ENCODE peak calls at places on chromosomes 16 and 17, in seven cellular contexts. K is kidney; C is right lobe of liver; D is CD8-positive, alpha-beta memory T cell; H is CD8-positive, alpha-beta T cell; J is naive thymus-derived CD4-positive, alpha-beta T cell; S is AG09309. Y is an unnamed sample.

GRCh38 chr17:17059301-17059890 is 17.1 kb downstream of the MPRIP start:
- DNase-seq in S (no peak), H (no peak), D (no peak), K (no peak), C (no peak), J (no peak), Y (no peak)

GRCh38 chr16:10368984-10369551 is 16.8 kb upstream of the ATF7IP2 start:
- DNase-seq in S (no peak), K (no peak), H (no peak), D (no peak), C (no peak), J (no peak), Y (no peak)

GRCh38 chr17:14724770-14725169 is 423.9 kb downstream of the HS3ST3B1 start:
- DNase-seq in D (no peak), S (no peak), H (no peak), K (no peak), J (no peak), C (no peak), Y (no peak)

GRCh38 chr17:44351961-44352921 is 7.1 kb downstream of the GRN start:
- DNase-seq in C (no peak), S (no peak), K (no peak), H (no peak), D (no peak), J (no peak), Y (no peak)

GRCh38 chr17:64413505-64413904 is 22.8 kb upstream of the PECAM1 start:
- DNase-seq in K (no peak), J (no peak), S (no peak), D (no peak), C (no peak), H (no peak), Y (no peak)

GRCh38 chr16:87086575-87086974 is 230.6 kb downstream of the C16orf95 start:
- DNase-seq in K (no peak), D (no peak), S (peak), H (no peak), C (no peak), J (no peak), Y (no peak)

GRCh38 chr17:58328195-58329034 is at the start of gene TSPOAP1:
- DNase-seq in C (no peak), K (peak), S (no peak), J (no peak), D (peak), H (peak), Y (no peak)

GRCh38 chr17:38693700-38694329 is 11.3 kb upstream of the MLLT6 start:
- DNase-seq in S (no peak), K (peak), H (no peak), C (peak), D (no peak), J (no peak), Y (peak)

GRCh38 chr17:82957469-82957795 is 117.6 kb upstream of the ZNF750 start:
- DNase-seq in J (no peak), H (no peak), K (peak), D (no peak), C (no peak), S (no peak), Y (no peak)

GRCh38 chr16:4743217-4743897 is 9.0 kb downstream of the DNAAF8 start:
- DNase-seq in K (no peak), C (no peak), J (no peak), S (no peak), D (no peak), H (no peak), Y (no peak)

GRCh38 chr16:48123104-48123788 is 32.5 kb downstream of the ABCC12 start:
- DNase-seq in K (no peak), S (peak), H (no peak), J (no peak), D (no peak), C (no peak), Y (peak)

GRCh38 chr17:28505986-28506665 is at the start of gene FOXN1:
- DNase-seq in J (no peak), S (no peak), D (no peak), K (no peak), H (no peak), C (no peak), Y (no peak)

GRCh38 chr16:75256059-75256870 is 4.8 kb upstream of the BCAR1 start:
- DNase-seq in J (no peak), H (no peak), D (no peak), C (no peak), K (peak), S (no peak), Y (no peak)

GRCh38 chr17:46013502-46014165 is 14.6 kb downstream of the STH start:
- DNase-seq in K (peak), S (peak), C (no peak), D (no peak), J (no peak), H (no peak), Y (peak)

GRCh38 chr16:15650698-15651161 is 685 bp downstream of the NDE1 start:
- DNase-seq in K (peak), C (peak), H (no peak), D (peak), S (no peak), J (no peak), Y (no peak)

GRCh38 chr17:77475012-77475976 is 334.5 kb downstream of the SEC14L1 start:
- DNase-seq in J (no peak), D (peak), S (peak), H (no peak), C (no peak), K (no peak), Y (peak)

GRCh38 chr17:8941980-8942617 is 23.4 kb downstream of the PIK3R5 start:
- DNase-seq in K (no peak), H (peak), S (no peak), D (peak), C (no peak), J (no peak), Y (no peak)

GRCh38 chr16:10338426-10338825 is 47.4 kb upstream of the ATF7IP2 start:
- DNase-seq in H (no peak), D (no peak), C (no peak), S (no peak), K (no peak), J (no peak), Y (no peak)

GRCh38 chr17:31404028-31404949 is 12.8 kb downstream of the RAB11FIP4 start:
- DNase-seq in C (no peak), K (peak), S (no peak), J (no peak), H (no peak), D (no peak), Y (no peak)

GRCh38 chr16:16120382-16121184 is 102.7 kb downstream of the ABCC6 start:
- DNase-seq in J (no peak), D (no peak), H (no peak), K (peak), C (no peak), S (no peak), Y (no peak)

GRCh38 chr17:8472663-8473062 is 37.0 kb downstream of the NDEL1 start:
- DNase-seq in J (no peak), S (no peak), C (no peak), H (no peak), D (no peak), K (no peak), Y (no peak)

GRCh38 chr17:17694229-17695081 is 13.2 kb downstream of the RAI1 start:
- DNase-seq in D (peak), K (peak), S (no peak), J (peak), C (peak), H (peak), Y (no peak)

GRCh38 chr16:30927789-30928378 is 4.5 kb downstream of the FBXL19 start:
- DNase-seq in H (no peak), D (peak), C (no peak), S (no peak), K (peak), J (no peak), Y (no peak)

GRCh38 chr17:16074423-16074822 is 74.8 kb downstream of the TTC19 start:
- DNase-seq in S (no peak), D (no peak), K (no peak), C (no peak), H (no peak), J (no peak), Y (no peak)

GRCh38 chr17:64073771-64074703 is 53.6 kb upstream of the ICAM2 start:
- DNase-seq in K (no peak), S (no peak), J (no peak), H (no peak), D (no peak), C (no peak), Y (no peak)

GRCh38 chr16:80670170-80670865 is 129.5 kb downstream of the DYNLRB2 start:
- DNase-seq in C (no peak), D (no peak), H (no peak), K (no peak), S (no peak), J (no peak), Y (no peak)

GRCh38 chr16:19068237-19068815 is 912 bp downstream of the COQ7 start:
- DNase-seq in H (no peak), D (no peak), S (no peak), J (no peak), K (no peak), C (peak), Y (no peak)

GRCh38 chr17:67628580-67629013 is 89.1 kb upstream of the NOL11 start:
- DNase-seq in H (no peak), J (no peak), K (peak), C (no peak), S (no peak), D (no peak), Y (no peak)

GRCh38 chr17:31552568-31552967 is 161.1 kb downstream of the RAB11FIP4 start:
- DNase-seq in K (no peak), H (no peak), C (no peak), J (no peak), S (no peak), D (no peak), Y (no peak)

GRCh38 chr16:43294-43693 is 10.1 kb downstream of the POLR3K start:
- DNase-seq in S (no peak), C (no peak), D (no peak), K (no peak), J (no peak), H (no peak), Y (no peak)

GRCh38 chr17:13004336-13004735 is 13.5 kb downstream of the ELAC2 start:
- DNase-seq in S (no peak), H (no peak), K (no peak), D (no peak), J (no peak), C (no peak), Y (no peak)

GRCh38 chr17:1143573-1143972 is 36.2 kb downstream of the ABR start:
- DNase-seq in H (no peak), J (no peak), K (no peak), D (no peak), C (no peak), S (no peak), Y (no peak)

GRCh38 chr16:86298166-86299131 is 211.9 kb upstream of the FOXF1 start:
- DNase-seq in C (no peak), J (no peak), K (no peak), S (no peak), D (no peak), H (no peak), Y (peak)

GRCh38 chr17:42392664-42393415 is 4.6 kb upstream of the STAT3 start:
- DNase-seq in H (no peak), C (no peak), J (no peak), K (no peak), D (no peak), S (no peak), Y (no peak)

GRCh38 chr16:11380836-11381235 is 35.6 kb downstream of the RMI2 start:
- DNase-seq in D (no peak), H (no peak), J (no peak), C (no peak), K (peak), S (no peak), Y (no peak)
- H3K4me3 ChIP-seq in D (no peak), H (no peak), J (no peak), C (no peak), K (no peak), S (no peak), Y (no peak)

GRCh38 chr16:28259091-28259780 is 33.1 kb upstream of the SBK1 start:
- DNase-seq in H (no peak), K (peak), D (no peak), S (no peak), J (no peak), C (no peak), Y (no peak)
- H3K4me3 ChIP-seq in H (no peak), K (no peak), D (no peak), S (no peak), J (no peak), C (no peak), Y (no peak)

DNA sequence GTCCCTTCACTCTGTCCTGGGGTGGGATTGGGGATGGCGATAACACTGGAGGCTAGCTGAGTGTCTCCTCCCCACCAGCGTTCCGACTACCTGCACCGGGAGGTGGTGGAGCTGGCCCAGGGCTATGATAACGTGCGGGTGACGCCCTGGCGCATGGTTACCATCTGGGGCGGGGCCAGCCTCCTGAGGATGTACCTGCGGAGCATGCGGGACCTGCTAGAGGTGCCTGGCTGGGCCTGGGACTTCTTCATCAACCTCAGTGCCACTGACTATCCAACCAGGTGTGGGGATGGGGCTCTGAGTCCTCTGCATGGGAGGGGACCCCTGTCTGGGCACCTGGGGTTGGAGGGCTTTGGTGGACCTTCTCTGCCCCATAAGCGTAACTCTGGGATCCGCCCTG is 8.8 kb downstream of the XYLT2 start:
- DNase-seq in J (no peak), C (no peak), S (no peak), H (no peak), D (no peak), K (no peak), Y (no peak)
- H3K4me3 ChIP-seq in J (no peak), C (no peak), S (no peak), H (no peak), D (no peak), K (no peak), Y (no peak)

GRCh38 chr17:69516911-69517310 is 102.4 kb downstream of the MAP2K6 start:
- DNase-seq in J (no peak), K (no peak), C (no peak), D (no peak), H (no peak), S (no peak), Y (no peak)
- H3K4me3 ChIP-seq in J (no peak), K (no peak), C (no peak), D (no peak), H (no peak), S (no peak), Y (no peak)

DNA sequence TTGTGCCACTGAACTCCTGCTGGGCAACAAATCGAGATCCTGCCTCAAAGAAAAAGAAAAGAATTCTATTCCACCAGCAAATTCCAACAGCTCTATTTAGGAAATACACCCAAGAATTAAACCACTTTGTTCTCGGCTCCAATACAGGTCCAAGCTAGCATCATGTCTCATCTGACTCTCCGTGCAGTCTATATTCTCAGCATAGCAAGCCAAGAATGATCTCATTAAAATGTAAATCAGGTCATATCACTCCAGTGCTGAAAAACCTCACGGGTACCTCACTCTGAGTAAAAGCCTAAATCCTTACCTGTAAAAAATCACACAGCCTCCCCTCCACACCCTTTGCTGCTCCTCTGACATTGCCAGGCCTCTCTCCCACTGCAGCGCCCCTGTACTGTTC is 23.9 kb downstream of the UBE2G1 start:
- DNase-seq in K (no peak), C (no peak), D (no peak), H (no peak), S (no peak), J (no peak), Y (no peak)
- H3K4me3 ChIP-seq in K (no peak), C (no peak), D (no peak), H (no peak), S (no peak), J (no peak), Y (no peak)

DNA sequence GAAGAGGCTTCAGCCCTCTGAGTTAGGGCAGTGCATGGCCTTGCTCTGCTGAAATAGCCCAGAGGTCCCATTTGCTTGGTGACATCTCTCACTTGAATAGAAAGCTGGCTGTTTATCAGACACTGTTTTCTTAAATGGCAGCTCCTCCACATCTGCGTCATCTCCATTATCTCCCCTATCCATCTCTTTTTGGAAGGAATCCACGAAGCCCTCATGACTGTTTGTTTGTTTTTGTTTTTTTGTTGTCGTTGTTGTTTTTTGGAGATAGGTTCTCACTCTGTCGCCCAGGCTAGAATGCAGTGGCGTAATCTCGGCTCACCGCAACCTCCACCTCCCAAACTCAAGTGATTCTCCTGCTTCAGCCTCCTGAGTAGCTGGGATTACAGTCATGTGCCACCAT is 16.6 kb downstream of the NAA60 start:
- DNase-seq in H (no peak), J (no peak), D (no peak), K (peak), S (no peak), C (no peak), Y (no peak)
- H3K4me3 ChIP-seq in H (no peak), J (no peak), D (no peak), K (peak), S (no peak), C (peak), Y (no peak)

GRCh38 chr16:3377917-3378316 is 22.2 kb downstream of the OR2C1 start:
- DNase-seq in C (no peak), S (no peak), J (no peak), H (no peak), D (no peak), K (no peak), Y (no peak)

GRCh38 chr16:3388325-3388724 is 12.5 kb downstream of the ZSCAN32 start:
- DNase-seq in J (no peak), C (no peak), H (no peak), K (no peak), D (no peak), S (no peak), Y (no peak)

DNA sequence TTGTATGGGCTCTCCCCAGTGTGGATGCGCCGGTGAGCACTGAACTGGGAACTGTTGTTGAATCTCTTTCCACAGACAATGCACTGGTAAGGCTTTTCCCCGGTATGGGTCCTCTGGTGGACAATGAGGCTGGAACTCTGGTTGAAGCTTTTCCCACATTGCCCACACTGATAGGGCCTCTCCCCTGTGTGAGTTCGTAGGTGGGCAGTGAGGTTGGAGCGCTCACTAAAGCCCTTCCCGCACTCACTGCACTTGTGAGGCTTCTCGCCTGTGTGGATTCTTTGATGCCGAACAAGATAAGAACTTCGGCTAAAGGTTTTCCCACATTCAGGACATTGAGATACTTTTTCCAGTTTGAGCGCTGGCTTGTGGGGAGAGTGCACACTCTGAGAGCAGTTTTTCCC is 17.8 kb downstream of the ZSCAN32 start:
- DNase-seq in H (no peak), S (no peak), C (no peak), K (no peak), J (no peak), D (no peak), Y (no peak)
- H3K4me3 ChIP-seq in H (peak), S (no peak), C (no peak), K (peak), J (peak), D (peak), Y (no peak)

DNA sequence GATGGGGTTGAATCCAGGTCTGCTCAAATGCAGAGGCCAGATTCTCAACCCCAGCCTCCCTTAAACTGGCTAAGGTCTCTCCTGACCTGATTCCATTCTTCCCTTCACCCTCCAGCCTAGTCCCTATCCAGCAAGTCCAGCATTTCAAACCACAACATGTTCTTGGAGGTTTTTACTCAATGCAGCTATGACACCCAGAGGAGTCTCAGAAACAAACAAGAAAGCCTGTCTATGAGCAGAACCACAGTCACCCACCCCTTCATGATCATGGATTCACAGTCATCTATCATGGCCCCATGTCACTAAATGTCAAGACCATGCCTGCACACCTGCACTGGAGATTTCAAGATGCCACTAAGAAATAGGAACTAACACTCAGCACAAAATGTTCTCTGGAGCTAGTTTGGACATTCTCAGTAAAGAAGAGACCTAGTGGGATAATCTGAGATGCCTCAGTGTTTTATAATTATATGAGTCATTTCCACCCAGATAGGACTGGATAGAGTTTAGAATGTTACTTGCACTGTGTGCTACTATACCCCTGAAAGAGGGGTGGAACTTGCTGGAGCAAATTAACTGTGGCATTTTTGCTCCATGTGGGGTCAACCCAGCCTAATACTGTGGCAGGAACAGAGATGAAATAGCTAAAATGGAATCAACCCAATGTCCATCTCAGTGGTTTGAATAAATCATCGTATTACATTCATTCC is 9.5 kb upstream of the METTL22 start:
- DNase-seq in J (no peak), H (no peak), K (no peak), C (no peak), S (no peak), D (no peak), Y (no peak)
- H3K4me3 ChIP-seq in J (no peak), H (no peak), K (no peak), C (no peak), S (no peak), D (no peak), Y (no peak)

GRCh38 chr16:11968577-11968976 is 3.6 kb downstream of the TNFRSF17 start:
- DNase-seq in S (no peak), K (no peak), D (no peak), C (no peak), J (no peak), H (no peak), Y (no peak)
- H3K4me3 ChIP-seq in S (no peak), K (no peak), D (no peak), C (no peak), J (no peak), H (no peak), Y (no peak)